ENCODE peak calls at places on chromosomes 1 and 21, in ten cellular contexts. S is pancreas, T is thoracic aorta, A is chondrocyte, I is left ventricle myocardium inferior, P is Calu3, D is HL-60, J is heart right ventricle, U is endothelial cell, H is progenitor cell of endocrine pancreas. Q is an unnamed sample.

GRCh38 chr1:109307363-109308021 is 681 bp upstream of the MYBPHL start:
- DNase-seq in S (no peak), P (peak; percentile 10), U (no peak), D (peak; percentile 17), H (no peak), J (peak; percentile 52), T (no peak), I (peak; percentile 60), A (no peak), Q (no peak)

GRCh38 chr1:85343612-85344255 is 67.3 kb upstream of the BCL10 start:
- DNase-seq in D (no peak), J (no peak), T (no peak), P (no peak), A (no peak), S (no peak), U (no peak), H (no peak), I (no peak), Q (no peak)

GRCh38 chr1:217948741-217949140 is 317.6 kb downstream of the SPATA17 start:
- DNase-seq in I (no peak), T (no peak), H (no peak), D (no peak), U (no peak), A (no peak), S (no peak), J (no peak), P (no peak), Q (no peak)

GRCh38 chr1:84851839-84852238 is 41.2 kb downstream of the LPAR3 start:
- DNase-seq in P (peak; percentile 26), T (no peak), U (no peak), I (no peak), H (no peak), J (no peak), S (no peak), D (no peak), A (no peak), Q (no peak)

GRCh38 chr1:37481289-37482003 is 7.1 kb downstream of the ZC3H12A start:
- DNase-seq in I (no peak), D (peak; percentile 23), S (no peak), P (no peak), A (no peak), T (no peak), J (no peak), U (no peak), H (no peak), Q (no peak)

GRCh38 chr21:42508371-42508770 is 5.3 kb upstream of the SLC37A1 start:
- DNase-seq in P (no peak), H (no peak), I (no peak), D (no peak), A (no peak), T (no peak), U (no peak), S (no peak), J (no peak), Q (no peak)

GRCh38 chr21:46111193-46111571 is 13.3 kb downstream of the COL6A2 start:
- DNase-seq in A (no peak), H (peak; percentile 3), I (no peak), U (peak; percentile 2), P (no peak), T (no peak), D (no peak), J (peak; percentile 10), S (peak; percentile 33), Q (no peak)

GRCh38 chr1:88204768-88205167 is 479.3 kb upstream of the PKN2 start:
- DNase-seq in P (no peak), S (no peak), J (no peak), U (no peak), T (no peak), D (no peak), H (no peak), I (no peak), A (no peak), Q (no peak)

GRCh38 chr1:1627261-1627841 is 4.6 kb upstream of the MMP23B start:
- DNase-seq in T (no peak), P (no peak), D (no peak), I (no peak), A (no peak), H (no peak), U (no peak), J (no peak), S (no peak), Q (peak; percentile 3)

GRCh38 chr1:72435025-72435424 is 152.7 kb upstream of the NEGR1 start:
- DNase-seq in H (no peak), I (no peak), P (no peak), U (no peak), D (no peak), S (no peak), J (no peak), A (no peak), T (no peak), Q (peak; percentile 20)

GRCh38 chr1:212495843-212496494 is 63.2 kb downstream of the NENF start:
- DNase-seq in D (no peak), S (no peak), I (no peak), P (no peak), H (no peak), A (no peak), J (no peak), T (no peak), U (no peak), Q (no peak)

GRCh38 chr1:45864124-45864721 is 60.8 kb downstream of the MAST2 start:
- DNase-seq in I (no peak), J (no peak), D (no peak), H (no peak), T (no peak), P (no peak), U (no peak), A (no peak), S (no peak), Q (no peak)

GRCh38 chr1:32742132-32742947 is 39.8 kb upstream of the SYNC start:
- DNase-seq in H (peak; percentile 31), U (peak; percentile 39), J (no peak), S (peak; percentile 71), A (no peak), I (no peak), P (peak; percentile 51), T (no peak), D (no peak), Q (no peak)

GRCh38 chr1:3645247-3645646 is 4.7 kb downstream of the WRAP73 start:
- DNase-seq in I (no peak), T (no peak), J (no peak), H (no peak), S (no peak), P (no peak), U (no peak), D (no peak), A (no peak), Q (no peak)

GRCh38 chr1:53190210-53190611 is 6.4 kb upstream of the CPT2 start:
- DNase-seq in A (no peak), J (no peak), I (no peak), T (no peak), D (no peak), S (no peak), P (no peak), H (no peak), U (no peak), Q (no peak)

GRCh38 chr21:37435120-37435519 is 68.5 kb downstream of the DYRK1A start:
- DNase-seq in I (peak; percentile 35), T (no peak), J (no peak), P (no peak), H (no peak), A (no peak), S (no peak), U (peak; percentile 61), D (no peak), Q (no peak)

GRCh38 chr1:107547363-107548155 is 406.7 kb downstream of the NTNG1 start:
- DNase-seq in P (no peak), J (no peak), T (no peak), H (no peak), D (no peak), I (no peak), S (no peak), A (no peak), U (no peak), Q (no peak)

GRCh38 chr1:83493633-83494032 is 505.3 kb downstream of the TTLL7 start:
- DNase-seq in A (no peak), T (no peak), U (no peak), S (no peak), D (no peak), H (no peak), P (no peak), J (no peak), I (no peak), Q (no peak)

GRCh38 chr1:54335396-54336056 is 70.7 kb downstream of the SSBP3 start:
- DNase-seq in S (no peak), T (peak; percentile 40), A (no peak), D (peak; percentile 66), J (peak; percentile 47), H (no peak), U (peak; percentile 70), I (peak; percentile 58), P (no peak), Q (no peak)

DNA sequence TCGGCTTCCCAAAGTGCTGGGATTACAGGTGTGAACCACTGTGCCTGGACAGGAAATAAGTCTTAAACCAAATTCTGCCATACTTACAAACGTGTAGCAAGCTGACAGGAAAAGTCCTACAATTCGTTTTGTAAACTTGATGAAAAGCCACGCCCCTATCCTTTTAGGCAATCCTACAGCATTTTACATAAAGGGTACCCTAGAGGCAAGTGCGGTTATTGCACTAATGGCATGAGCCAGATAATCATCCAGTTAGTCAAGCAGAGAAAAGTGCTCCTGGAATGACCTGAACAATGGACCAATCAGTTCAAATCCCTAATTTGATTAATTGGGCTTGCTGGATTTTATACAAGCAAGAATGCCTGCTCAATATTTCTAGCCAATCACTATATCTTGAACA is 338.2 kb downstream of the KIF26B start:
- DNase-seq in S (no peak), A (no peak), P (no peak), T (no peak), U (no peak), H (no peak), I (no peak), J (no peak), D (no peak), Q (peak; percentile 24)
- TF ChIP-seq CTCF in S (no peak), A (peak; percentile 39), P (no peak), T (no peak), U (peak; percentile 54), H (peak; percentile 14), I (no peak), J (no peak), D (no peak), Q (peak; percentile 18)

GRCh38 chr1:155080250-155081228 is 1.9 kb downstream of the EFNA3 start:
- DNase-seq in U (peak; percentile 78), J (peak; percentile 19), P (no peak), I (no peak), D (no peak), T (no peak), S (no peak), A (no peak), H (peak; percentile 79), Q (no peak)
- TF ChIP-seq CTCF in U (no peak), J (no peak), P (no peak), I (no peak), D (no peak), T (no peak), S (no peak), A (no peak), H (no peak), Q (no peak)

GRCh38 chr1:26164036-26164927 is 4.5 kb downstream of the C1orf232 start:
- DNase-seq in P (peak; percentile 59), D (peak; percentile 26), H (peak; percentile 66), J (peak; percentile 55), T (no peak), U (peak; percentile 78), I (peak; percentile 45), A (peak; percentile 90), S (peak; percentile 85), Q (peak; percentile 28)
- TF ChIP-seq CTCF in P (peak; percentile 63), D (no peak), H (peak; percentile 80), J (peak; percentile 88), T (peak; percentile 59), U (peak; percentile 80), I (peak; percentile 86), A (peak; percentile 89), S (peak; percentile 30), Q (peak; percentile 60)

GRCh38 chr1:169105434-169106094 is 926 bp upstream of the ATP1B1 start:
- DNase-seq in P (peak; percentile 99), H (peak; percentile 79), J (peak; percentile 82), I (peak; percentile 81), A (peak; percentile 92), U (peak; percentile 57), D (peak; percentile 27), S (peak; percentile 89), T (no peak), Q (peak; percentile 61)
- TF ChIP-seq CTCF in P (no peak), H (no peak), J (no peak), I (no peak), A (no peak), U (no peak), D (no peak), S (no peak), T (no peak), Q (no peak)

Q was measured in GM12865.